ENCODE peak calls at places on chromosome 15, in seven cellular contexts. C, A, B, R, D, E and N are unnamed samples.

GRCh38 chr15:65369148-65369547 is 8.7 kb downstream of the IGDCC3 start:
- DNase-seq in C (no peak), A (no peak), B (no peak), R (no peak), D (no peak), E (no peak), N (no peak)

GRCh38 chr15:81511160-81511559 is 137.1 kb upstream of the TMC3 start:
- DNase-seq in C (no peak), A (no peak), B (no peak), R (no peak), D (peak), E (no peak), N (no peak)

GRCh38 chr15:39468341-39468740 is 112.5 kb upstream of the THBS1 start:
- DNase-seq in C (no peak), A (no peak), B (no peak), R (no peak), D (no peak), E (no peak), N (no peak)

GRCh38 chr15:100703032-100703578 is 100.7 kb downstream of the ASB7 start:
- DNase-seq in C (peak), A (peak), B (peak), R (no peak), D (peak), E (no peak), N (no peak)

GRCh38 chr15:68791431-68792283 is 29.0 kb downstream of the ANP32A start:
- DNase-seq in C (no peak), A (no peak), B (no peak), R (no peak), D (no peak), E (peak), N (no peak)

GRCh38 chr15:69034352-69034751 is 19.9 kb downstream of the NOX5 start:
- DNase-seq in C (no peak), A (peak), B (peak), R (no peak), D (peak), E (no peak), N (peak)

GRCh38 chr15:66253643-66254363 is at the start of gene MEGF11:
- DNase-seq in C (no peak), A (no peak), B (peak), R (peak), D (peak), E (peak), N (peak)

GRCh38 chr15:68431037-68431791 is 749 bp downstream of the ITGA11 start:
- DNase-seq in C (peak), A (no peak), B (no peak), R (no peak), D (no peak), E (peak), N (no peak)

GRCh38 chr15:38860253-38860652 is 295.6 kb upstream of the RASGRP1 start:
- DNase-seq in C (no peak), A (no peak), B (no peak), R (no peak), D (no peak), E (no peak), N (no peak)

GRCh38 chr15:69467636-69468035 is 15.0 kb downstream of the RPLP1 start:
- DNase-seq in C (no peak), A (no peak), B (peak), R (peak), D (no peak), E (no peak), N (no peak)

DNA sequence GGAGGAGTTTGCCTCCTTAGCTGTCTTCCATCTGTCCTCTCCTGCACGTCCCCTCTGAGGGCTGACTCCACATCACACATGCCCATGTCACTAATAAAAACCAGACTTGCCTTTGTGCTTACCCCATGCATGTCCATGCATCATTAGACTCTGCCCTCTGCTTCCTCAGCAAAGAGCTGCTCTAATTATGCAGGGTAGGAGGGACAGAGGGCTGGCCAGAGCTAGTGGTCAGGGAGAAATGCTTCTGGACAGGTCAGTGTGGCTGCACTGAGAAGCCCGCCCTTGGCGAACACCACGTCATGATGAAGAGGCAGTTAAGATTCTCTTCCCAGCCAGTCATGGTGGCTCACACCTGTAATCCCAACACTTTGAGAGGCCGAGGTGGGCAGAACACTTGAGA is 8.9 kb downstream of the CA12 start:
- DNase-seq in C (no peak), A (no peak), B (no peak), R (no peak), D (peak), E (no peak), N (no peak)
- H3K27ac ChIP-seq in C (no peak), A (peak), B (peak), R (peak), D (peak), E (no peak), N (peak)

DNA sequence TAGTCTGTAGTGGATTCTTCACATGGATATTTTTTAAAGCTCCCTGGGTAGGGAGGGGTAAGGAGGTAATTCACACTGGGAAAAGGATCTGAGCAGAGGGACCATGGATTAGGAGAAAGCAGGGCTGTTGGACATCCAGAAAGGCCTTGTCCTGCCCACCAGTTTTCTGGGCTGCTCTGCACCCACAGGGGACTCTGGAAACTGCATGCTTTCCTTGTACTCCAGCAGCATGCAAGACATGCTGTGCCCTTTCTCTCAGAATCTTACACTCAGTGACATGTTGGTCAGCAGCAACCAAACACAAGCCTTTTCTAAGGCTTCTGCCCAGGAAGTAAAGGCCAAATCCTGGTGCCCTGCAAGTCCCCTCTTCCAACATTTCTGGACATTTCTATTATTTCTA is 2.5 kb upstream of the FBN1 start:
- DNase-seq in C (no peak), A (no peak), B (peak), R (no peak), D (peak), E (peak), N (no peak)
- TF ChIP-seq CTCF in C (peak), A (peak), B (no peak), R (no peak), D (peak), E (no peak), N (no peak)

GRCh38 chr15:99211926-99212325 is 37.5 kb downstream of the TTC23 start:
- DNase-seq in C (no peak), A (no peak), B (no peak), R (no peak), D (peak), E (no peak), N (no peak)
- H3K27ac ChIP-seq in C (no peak), A (no peak), B (no peak), R (peak), D (no peak), E (no peak), N (no peak)

GRCh38 chr15:90598053-90598577 is 68.4 kb downstream of the CRTC3 start:
- DNase-seq in C (no peak), A (no peak), B (no peak), R (peak), D (no peak), E (peak), N (no peak)
- TF ChIP-seq CTCF in C (no peak), A (no peak), B (no peak), R (peak), D (no peak), E (peak), N (no peak)

GRCh38 chr15:70528816-70529215 is 234.5 kb downstream of the UACA start:
- DNase-seq in C (peak), A (no peak), B (no peak), R (no peak), D (no peak), E (no peak), N (no peak)
- H3K27ac ChIP-seq in C (no peak), A (no peak), B (no peak), R (no peak), D (no peak), E (no peak), N (no peak)

GRCh38 chr15:83657549-83657948 is 3.6 kb downstream of the ADAMTSL3 start:
- DNase-seq in C (no peak), A (no peak), B (peak), R (no peak), D (no peak), E (peak), N (no peak)
- TF ChIP-seq CTCF in C (no peak), A (peak), B (peak), R (no peak), D (peak), E (peak), N (no peak)

GRCh38 chr15:29920515-29920914 is 98.2 kb upstream of the TJP1 start:
- DNase-seq in C (no peak), A (no peak), B (peak), R (no peak), D (peak), E (no peak), N (peak)
- H3K27ac ChIP-seq in C (no peak), A (no peak), B (peak), R (no peak), D (no peak), E (no peak), N (peak)

DNA sequence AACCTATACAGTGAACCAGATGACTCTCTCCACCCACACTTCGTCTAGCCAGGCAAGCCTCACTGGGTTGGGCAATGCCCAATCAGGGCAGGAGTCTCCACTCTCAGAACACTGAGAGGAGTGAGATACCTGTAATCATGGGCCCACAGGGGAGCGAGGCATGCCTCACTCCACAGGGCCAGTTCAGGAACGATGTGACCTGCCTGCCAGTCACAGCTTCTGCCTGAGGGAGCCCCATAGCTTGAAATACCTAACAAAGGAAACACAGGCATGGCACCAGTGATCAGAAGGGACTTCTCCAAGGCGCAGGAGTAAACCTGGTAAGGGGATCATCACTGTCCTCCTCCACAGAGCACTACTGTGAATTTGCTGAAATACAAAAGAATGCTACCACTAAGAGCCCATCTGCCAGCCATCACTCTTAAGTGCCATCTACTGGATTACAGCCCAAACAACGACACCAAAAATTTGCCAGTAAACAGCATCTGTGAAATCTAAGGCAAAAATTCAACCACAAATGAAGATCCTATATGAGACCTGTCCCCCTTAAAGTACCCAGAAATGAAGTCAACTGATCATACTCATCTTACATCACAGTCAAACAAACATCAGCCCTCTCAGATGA is 689.9 kb upstream of the SEMA6D start:
- DNase-seq in C (no peak), A (no peak), B (no peak), R (no peak), D (no peak), E (peak), N (no peak)
- TF ChIP-seq CTCF in C (no peak), A (no peak), B (peak), R (no peak), D (no peak), E (peak), N (no peak)

DNA sequence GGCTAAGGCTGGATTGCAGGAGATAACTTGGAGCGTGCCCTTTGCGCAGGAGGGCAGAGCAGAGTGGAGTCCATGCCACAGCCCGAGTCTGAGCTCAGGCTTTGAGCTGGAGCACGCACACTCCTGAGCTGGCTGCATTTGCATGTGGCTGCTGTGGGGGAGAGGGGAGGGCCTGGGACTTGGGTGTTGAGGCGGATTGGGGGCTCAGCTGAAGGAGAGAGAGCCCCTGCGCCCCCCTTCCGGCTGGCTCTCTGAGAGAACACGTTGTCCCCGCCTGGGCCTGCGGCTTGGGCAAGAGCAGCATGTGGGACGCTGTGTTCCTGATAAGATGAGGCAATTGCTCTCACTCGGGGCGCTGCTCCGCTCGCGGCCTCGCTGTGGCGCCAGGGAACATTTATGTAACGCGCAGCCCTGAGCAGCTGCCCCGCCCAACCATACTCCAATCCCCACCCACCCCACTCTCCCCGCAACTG is 39.1 kb downstream of the KLF13 start:
- DNase-seq in C (peak), A (peak), B (no peak), R (peak), D (peak), E (peak), N (peak)
- H3K27ac ChIP-seq in C (peak), A (no peak), B (no peak), R (peak), D (no peak), E (no peak), N (peak)